ENCODE peak calls at places on chromosomes 13 and 19, in seven cellular contexts. O is breast epithelium, Q is HT1080, B is left lung, Z is EL, R is RCC 7860, H is fibroblast of the conjunctiva. D is an unnamed sample.

GRCh38 chr13:76470991-76471390 is 415.2 kb downstream of the KCTD12 start:
- DNase-seq in B (no peak), Z (no peak), O (no peak), Q (peak; percentile 23), R (no peak), H (no peak), D (no peak)

GRCh38 chr13:106152047-106152446 is 383.4 kb downstream of the EFNB2 start:
- DNase-seq in Q (no peak), H (no peak), R (no peak), O (no peak), B (no peak), Z (no peak), D (no peak)

GRCh38 chr19:31589109-31589508 is 239.9 kb upstream of the TSHZ3 start:
- DNase-seq in H (no peak), R (no peak), B (no peak), Z (no peak), Q (no peak), O (no peak), D (no peak)

GRCh38 chr19:10670876-10671804 is 17.0 kb downstream of the ILF3 start:
- DNase-seq in H (no peak), Q (no peak), Z (no peak), R (no peak), O (no peak), B (peak; percentile 43), D (no peak)

GRCh38 chr19:46717034-46717715 is at the start of gene PRKD2:
- DNase-seq in Q (peak; percentile 57), Z (peak; percentile 80), H (no peak), B (peak; percentile 97), O (peak; percentile 92), R (peak; percentile 47), D (peak; percentile 62)

GRCh38 chr13:76016799-76017198 is 380.7 kb downstream of the LMO7 start:
- DNase-seq in Q (peak; percentile 28), H (no peak), O (no peak), R (peak; percentile 5), Z (peak; percentile 32), B (no peak), D (peak; percentile 4)

GRCh38 chr19:10946964-10947657 is 13.7 kb upstream of the SMARCA4 start:
- DNase-seq in Z (peak; percentile 64), Q (no peak), R (peak; percentile 28), O (no peak), H (no peak), B (no peak), D (no peak)

GRCh38 chr19:41792513-41793413 is 3.6 kb upstream of the CEACAM3 start:
- DNase-seq in Z (peak; percentile 32), B (peak; percentile 92), R (no peak), O (peak; percentile 59), H (peak; percentile 32), Q (peak; percentile 48), D (peak; percentile 36)

GRCh38 chr19:53785196-53785889 is 38.8 kb downstream of the NLRP12 start:
- DNase-seq in O (no peak), R (no peak), B (peak; percentile 1), H (no peak), Z (no peak), Q (no peak), D (no peak)

GRCh38 chr19:55434356-55434755 is 8.7 kb downstream of the SHISA7 start:
- DNase-seq in R (no peak), H (no peak), B (peak; percentile 4), Q (no peak), O (no peak), Z (no peak), D (no peak)

GRCh38 chr19:46840157-46840942 is 10.3 kb downstream of the AP2S1 start:
- DNase-seq in H (no peak), B (no peak), Z (peak; percentile 71), O (no peak), Q (peak; percentile 77), R (peak; percentile 33), D (no peak)

GRCh38 chr19:32407004-32407992 is 1.7 kb downstream of the DPY19L3 start:
- DNase-seq in O (no peak), Q (peak; percentile 11), B (no peak), R (no peak), Z (peak; percentile 23), H (peak; percentile 9), D (no peak)

D was measured in H54.